ENCODE peak calls at places on chromosomes 2 and 18, in eight cellular contexts. One of them, this sample, is unnamed.

GRCh38 chr2:46165916-46166315 is 131.3 kb upstream of the EPAS1 start:
- DNase-seq in osteocyte: no peak
- DNase-seq in left lung: no peak
- DNase-seq in astrocyte of the spinal cord: no peak
- DNase-seq in iPS-NIHi11: no peak
- DNase-seq in OCI-LY7: no peak
- DNase-seq in H54: no peak
- DNase-seq in HCEC 1CT: no peak
- DNase-seq in this sample: no peak

GRCh38 chr2:54332386-54332785 is 76.4 kb upstream of the TSPYL6 start:
- DNase-seq in iPS-NIHi11: no peak
- DNase-seq in left lung: no peak
- DNase-seq in H54: no peak
- DNase-seq in astrocyte of the spinal cord: no peak
- DNase-seq in osteocyte: no peak
- DNase-seq in HCEC 1CT: peak
- DNase-seq in OCI-LY7: no peak
- DNase-seq in this sample: no peak

GRCh38 chr2:221044781-221045180 is 527.3 kb downstream of the EPHA4 start:
- DNase-seq in OCI-LY7: no peak
- DNase-seq in HCEC 1CT: no peak
- DNase-seq in astrocyte of the spinal cord: no peak
- DNase-seq in osteocyte: no peak
- DNase-seq in iPS-NIHi11: no peak
- DNase-seq in left lung: no peak
- DNase-seq in H54: no peak
- DNase-seq in this sample: no peak

GRCh38 chr2:224584111-224584764 is 925 bp downstream of the CUL3 start:
- DNase-seq in HCEC 1CT: peak
- DNase-seq in H54: no peak
- DNase-seq in iPS-NIHi11: peak
- DNase-seq in OCI-LY7: peak
- DNase-seq in osteocyte: no peak
- DNase-seq in left lung: peak
- DNase-seq in astrocyte of the spinal cord: peak
- DNase-seq in this sample: peak

GRCh38 chr2:156332452-156333273 is at the start of gene NR4A2:
- DNase-seq in astrocyte of the spinal cord: peak
- DNase-seq in osteocyte: peak
- DNase-seq in iPS-NIHi11: peak
- DNase-seq in H54: peak
- DNase-seq in left lung: peak
- DNase-seq in OCI-LY7: no peak
- DNase-seq in HCEC 1CT: peak
- DNase-seq in this sample: peak

GRCh38 chr2:164621761-164622105 is 451 bp upstream of the GRB14 start:
- DNase-seq in iPS-NIHi11: no peak
- DNase-seq in OCI-LY7: no peak
- DNase-seq in left lung: peak
- DNase-seq in HCEC 1CT: no peak
- DNase-seq in astrocyte of the spinal cord: no peak
- DNase-seq in H54: no peak
- DNase-seq in osteocyte: no peak
- DNase-seq in this sample: no peak

GRCh38 chr18:3129053-3129864 is 90.5 kb downstream of the MYOM1 start:
- DNase-seq in iPS-NIHi11: peak
- DNase-seq in HCEC 1CT: peak
- DNase-seq in OCI-LY7: peak
- DNase-seq in H54: peak
- DNase-seq in astrocyte of the spinal cord: peak
- DNase-seq in left lung: peak
- DNase-seq in osteocyte: peak
- DNase-seq in this sample: peak

GRCh38 chr2:1769703-1770422 is 25.5 kb upstream of the PXDN start:
- DNase-seq in left lung: no peak
- DNase-seq in iPS-NIHi11: peak
- DNase-seq in astrocyte of the spinal cord: peak
- DNase-seq in HCEC 1CT: peak
- DNase-seq in OCI-LY7: peak
- DNase-seq in osteocyte: no peak
- DNase-seq in H54: peak
- DNase-seq in this sample: no peak

GRCh38 chr2:120586507-120587283 is 149.0 kb upstream of the GLI2 start:
- DNase-seq in osteocyte: no peak
- DNase-seq in left lung: peak
- DNase-seq in iPS-NIHi11: peak
- DNase-seq in H54: no peak
- DNase-seq in OCI-LY7: no peak
- DNase-seq in astrocyte of the spinal cord: no peak
- DNase-seq in HCEC 1CT: no peak
- DNase-seq in this sample: no peak

GRCh38 chr18:41004320-41004719 is 950.7 kb upstream of the PIK3C3 start:
- DNase-seq in left lung: no peak
- DNase-seq in OCI-LY7: no peak
- DNase-seq in iPS-NIHi11: no peak
- DNase-seq in HCEC 1CT: no peak
- DNase-seq in osteocyte: no peak
- DNase-seq in H54: no peak
- DNase-seq in astrocyte of the spinal cord: no peak
- DNase-seq in this sample: no peak

GRCh38 chr18:32877371-32877770 is 104.5 kb upstream of the KLHL14 start:
- DNase-seq in osteocyte: no peak
- DNase-seq in iPS-NIHi11: no peak
- DNase-seq in H54: no peak
- DNase-seq in OCI-LY7: no peak
- DNase-seq in astrocyte of the spinal cord: no peak
- DNase-seq in left lung: no peak
- DNase-seq in HCEC 1CT: no peak
- DNase-seq in this sample: no peak

GRCh38 chr2:150548527-150548926 is 61.1 kb upstream of the RND3 start:
- DNase-seq in osteocyte: no peak
- DNase-seq in astrocyte of the spinal cord: peak
- DNase-seq in H54: peak
- DNase-seq in iPS-NIHi11: peak
- DNase-seq in left lung: no peak
- DNase-seq in HCEC 1CT: peak
- DNase-seq in OCI-LY7: peak
- DNase-seq in this sample: no peak

GRCh38 chr2:120959426-120959825 is 223.8 kb downstream of the GLI2 start:
- DNase-seq in left lung: peak
- DNase-seq in OCI-LY7: no peak
- DNase-seq in iPS-NIHi11: no peak
- DNase-seq in H54: no peak
- DNase-seq in HCEC 1CT: no peak
- DNase-seq in osteocyte: no peak
- DNase-seq in astrocyte of the spinal cord: peak
- DNase-seq in this sample: no peak

GRCh38 chr18:35355140-35355618 is 11.0 kb upstream of the ZNF24 start:
- DNase-seq in iPS-NIHi11: peak
- DNase-seq in HCEC 1CT: peak
- DNase-seq in left lung: no peak
- DNase-seq in osteocyte: peak
- DNase-seq in H54: peak
- DNase-seq in astrocyte of the spinal cord: peak
- DNase-seq in OCI-LY7: peak
- DNase-seq in this sample: peak

GRCh38 chr2:219057709-219058540 is 2.8 kb downstream of the IHH start:
- DNase-seq in osteocyte: no peak
- DNase-seq in left lung: peak
- DNase-seq in astrocyte of the spinal cord: peak
- DNase-seq in H54: peak
- DNase-seq in HCEC 1CT: peak
- DNase-seq in OCI-LY7: peak
- DNase-seq in iPS-NIHi11: peak
- DNase-seq in this sample: peak

GRCh38 chr2:38215993-38216392 is 140.0 kb upstream of the CYP1B1 start:
- DNase-seq in H54: no peak
- DNase-seq in astrocyte of the spinal cord: peak
- DNase-seq in iPS-NIHi11: no peak
- DNase-seq in HCEC 1CT: peak
- DNase-seq in OCI-LY7: no peak
- DNase-seq in osteocyte: no peak
- DNase-seq in left lung: no peak
- DNase-seq in this sample: no peak

GRCh38 chr2:176178807-176179271 is 9.6 kb upstream of the HOXD1 start:
- DNase-seq in left lung: no peak
- DNase-seq in OCI-LY7: no peak
- DNase-seq in iPS-NIHi11: no peak
- DNase-seq in astrocyte of the spinal cord: no peak
- DNase-seq in H54: no peak
- DNase-seq in HCEC 1CT: no peak
- DNase-seq in osteocyte: no peak
- DNase-seq in this sample: no peak

GRCh38 chr2:153388246-153388645 is 90.3 kb downstream of the RPRM start:
- DNase-seq in iPS-NIHi11: no peak
- DNase-seq in osteocyte: no peak
- DNase-seq in H54: no peak
- DNase-seq in OCI-LY7: no peak
- DNase-seq in astrocyte of the spinal cord: peak
- DNase-seq in HCEC 1CT: no peak
- DNase-seq in left lung: no peak
- DNase-seq in this sample: no peak

GRCh38 chr2:44768438-44769236 is 172.9 kb upstream of the SIX3 start:
- DNase-seq in HCEC 1CT: no peak
- DNase-seq in left lung: peak
- DNase-seq in osteocyte: no peak
- DNase-seq in iPS-NIHi11: peak
- DNase-seq in astrocyte of the spinal cord: no peak
- DNase-seq in OCI-LY7: no peak
- DNase-seq in H54: no peak
- DNase-seq in this sample: no peak

GRCh38 chr2:212021947-212022346 is 516.7 kb downstream of the ERBB4 start:
- DNase-seq in osteocyte: no peak
- DNase-seq in iPS-NIHi11: no peak
- DNase-seq in H54: no peak
- DNase-seq in OCI-LY7: no peak
- DNase-seq in left lung: no peak
- DNase-seq in astrocyte of the spinal cord: peak
- DNase-seq in HCEC 1CT: peak
- DNase-seq in this sample: no peak

GRCh38 chr2:46187112-46187618 is 110.0 kb upstream of the EPAS1 start:
- DNase-seq in left lung: no peak
- DNase-seq in iPS-NIHi11: no peak
- DNase-seq in astrocyte of the spinal cord: peak
- DNase-seq in HCEC 1CT: peak
- DNase-seq in H54: no peak
- DNase-seq in OCI-LY7: no peak
- DNase-seq in osteocyte: peak
- DNase-seq in this sample: no peak

GRCh38 chr2:47249931-47250330 is 94.8 kb upstream of the STPG4 start:
- DNase-seq in OCI-LY7: no peak
- DNase-seq in HCEC 1CT: no peak
- DNase-seq in osteocyte: no peak
- DNase-seq in left lung: no peak
- DNase-seq in H54: no peak
- DNase-seq in astrocyte of the spinal cord: no peak
- DNase-seq in iPS-NIHi11: no peak
- DNase-seq in this sample: no peak

GRCh38 chr2:48445091-48445725 is 84.7 kb upstream of the STON1 start:
- DNase-seq in HCEC 1CT: no peak
- DNase-seq in osteocyte: no peak
- DNase-seq in OCI-LY7: no peak
- DNase-seq in iPS-NIHi11: no peak
- DNase-seq in astrocyte of the spinal cord: no peak
- DNase-seq in H54: no peak
- DNase-seq in left lung: no peak
- DNase-seq in this sample: no peak